ENCODE peak calls at places on chromosomes 1 and 21, in eight cellular contexts. One of them, this sample, is unnamed.
A peak's percentile ranks its signal among the peaks of the same experiment; 100 is the strongest.

GRCh38 chr1:177983824-177984528 is 14.1 kb upstream of the SEC16B start:
- DNase-seq in uterus: peak; percentile 70
- DNase-seq in effector memory CD8-positive, alpha-beta T cell: no peak
- DNase-seq in stimulated activated CD4-positive, alpha-beta T cell treated with anti-CD3 and anti-CD28 coated beads, Interleukin-15, amount 100 ng/mL, for 1 hour: no peak
- DNase-seq in cardiac fibroblast: peak; percentile 95
- DNase-seq in stomach: no peak
- DNase-seq in IMR-90: peak; percentile 98
- DNase-seq in NCI-H1436: peak; percentile 7
- DNase-seq in this sample: no peak

GRCh38 chr1:185062710-185063370 is 17.5 kb downstream of the RNF2 start:
- DNase-seq in effector memory CD8-positive, alpha-beta T cell: no peak
- DNase-seq in stimulated activated CD4-positive, alpha-beta T cell treated with anti-CD3 and anti-CD28 coated beads, Interleukin-15, amount 100 ng/mL, for 1 hour: no peak
- DNase-seq in stomach: no peak
- DNase-seq in cardiac fibroblast: no peak
- DNase-seq in NCI-H1436: no peak
- DNase-seq in IMR-90: peak; percentile 68
- DNase-seq in uterus: no peak
- DNase-seq in this sample: no peak

GRCh38 chr1:232174306-232174705 is 455.6 kb downstream of the SIPA1L2 start:
- DNase-seq in stomach: no peak
- DNase-seq in cardiac fibroblast: no peak
- DNase-seq in NCI-H1436: no peak
- DNase-seq in effector memory CD8-positive, alpha-beta T cell: no peak
- DNase-seq in IMR-90: no peak
- DNase-seq in stimulated activated CD4-positive, alpha-beta T cell treated with anti-CD3 and anti-CD28 coated beads, Interleukin-15, amount 100 ng/mL, for 1 hour: no peak
- DNase-seq in uterus: no peak
- DNase-seq in this sample: peak; percentile 59

GRCh38 chr1:1347663-1348419 is 1.4 kb downstream of the DVL1 start:
- DNase-seq in stomach: peak; percentile 77
- DNase-seq in uterus: no peak
- DNase-seq in effector memory CD8-positive, alpha-beta T cell: no peak
- DNase-seq in cardiac fibroblast: no peak
- DNase-seq in NCI-H1436: no peak
- DNase-seq in stimulated activated CD4-positive, alpha-beta T cell treated with anti-CD3 and anti-CD28 coated beads, Interleukin-15, amount 100 ng/mL, for 1 hour: no peak
- DNase-seq in IMR-90: peak; percentile 25
- DNase-seq in this sample: no peak

GRCh38 chr1:10701145-10701544 is 95.3 kb downstream of the CASZ1 start:
- DNase-seq in IMR-90: no peak
- DNase-seq in NCI-H1436: peak; percentile 47
- DNase-seq in uterus: no peak
- DNase-seq in cardiac fibroblast: no peak
- DNase-seq in stomach: no peak
- DNase-seq in stimulated activated CD4-positive, alpha-beta T cell treated with anti-CD3 and anti-CD28 coated beads, Interleukin-15, amount 100 ng/mL, for 1 hour: no peak
- DNase-seq in effector memory CD8-positive, alpha-beta T cell: no peak
- DNase-seq in this sample: no peak

GRCh38 chr1:12609469-12610003 is 8.5 kb downstream of the DHRS3 start:
- DNase-seq in IMR-90: no peak
- DNase-seq in stimulated activated CD4-positive, alpha-beta T cell treated with anti-CD3 and anti-CD28 coated beads, Interleukin-15, amount 100 ng/mL, for 1 hour: no peak
- DNase-seq in NCI-H1436: no peak
- DNase-seq in effector memory CD8-positive, alpha-beta T cell: no peak
- DNase-seq in uterus: no peak
- DNase-seq in stomach: no peak
- DNase-seq in cardiac fibroblast: no peak
- DNase-seq in this sample: no peak

GRCh38 chr21:42754270-42754933 is 101.0 kb downstream of the PDE9A start:
- DNase-seq in cardiac fibroblast: no peak
- DNase-seq in effector memory CD8-positive, alpha-beta T cell: no peak
- DNase-seq in IMR-90: no peak
- DNase-seq in stomach: no peak
- DNase-seq in uterus: no peak
- DNase-seq in stimulated activated CD4-positive, alpha-beta T cell treated with anti-CD3 and anti-CD28 coated beads, Interleukin-15, amount 100 ng/mL, for 1 hour: no peak
- DNase-seq in NCI-H1436: no peak
- DNase-seq in this sample: no peak

GRCh38 chr1:89472886-89473285 is 51.7 kb upstream of the LRRC8B start:
- DNase-seq in NCI-H1436: no peak
- DNase-seq in effector memory CD8-positive, alpha-beta T cell: no peak
- DNase-seq in uterus: no peak
- DNase-seq in stimulated activated CD4-positive, alpha-beta T cell treated with anti-CD3 and anti-CD28 coated beads, Interleukin-15, amount 100 ng/mL, for 1 hour: no peak
- DNase-seq in stomach: no peak
- DNase-seq in cardiac fibroblast: no peak
- DNase-seq in IMR-90: no peak
- DNase-seq in this sample: no peak

GRCh38 chr1:214514032-214514818 is 37.2 kb downstream of the PTPN14 start:
- DNase-seq in NCI-H1436: no peak
- DNase-seq in IMR-90: peak; percentile 80
- DNase-seq in cardiac fibroblast: peak; percentile 45
- DNase-seq in uterus: no peak
- DNase-seq in stomach: no peak
- DNase-seq in effector memory CD8-positive, alpha-beta T cell: no peak
- DNase-seq in stimulated activated CD4-positive, alpha-beta T cell treated with anti-CD3 and anti-CD28 coated beads, Interleukin-15, amount 100 ng/mL, for 1 hour: no peak
- DNase-seq in this sample: no peak

GRCh38 chr1:2639203-2639602 is 6.4 kb upstream of the MMEL1 start:
- DNase-seq in IMR-90: no peak
- DNase-seq in uterus: no peak
- DNase-seq in cardiac fibroblast: no peak
- DNase-seq in stimulated activated CD4-positive, alpha-beta T cell treated with anti-CD3 and anti-CD28 coated beads, Interleukin-15, amount 100 ng/mL, for 1 hour: no peak
- DNase-seq in stomach: peak; percentile 20
- DNase-seq in effector memory CD8-positive, alpha-beta T cell: no peak
- DNase-seq in NCI-H1436: no peak
- DNase-seq in this sample: no peak

GRCh38 chr1:185741551-185741950 is 7.4 kb downstream of the HMCN1 start:
- DNase-seq in effector memory CD8-positive, alpha-beta T cell: no peak
- DNase-seq in uterus: no peak
- DNase-seq in stomach: no peak
- DNase-seq in stimulated activated CD4-positive, alpha-beta T cell treated with anti-CD3 and anti-CD28 coated beads, Interleukin-15, amount 100 ng/mL, for 1 hour: no peak
- DNase-seq in IMR-90: peak; percentile 28
- DNase-seq in NCI-H1436: no peak
- DNase-seq in cardiac fibroblast: peak; percentile 49
- DNase-seq in this sample: no peak

GRCh38 chr1:160539896-160540858 is 17.1 kb upstream of the SLAMF6 start:
- DNase-seq in cardiac fibroblast: peak; percentile 4
- DNase-seq in uterus: no peak
- DNase-seq in stimulated activated CD4-positive, alpha-beta T cell treated with anti-CD3 and anti-CD28 coated beads, Interleukin-15, amount 100 ng/mL, for 1 hour: peak; percentile 18
- DNase-seq in IMR-90: no peak
- DNase-seq in effector memory CD8-positive, alpha-beta T cell: peak; percentile 50
- DNase-seq in NCI-H1436: no peak
- DNase-seq in stomach: peak; percentile 63
- DNase-seq in this sample: no peak

GRCh38 chr21:31813873-31814272 is 58.9 kb upstream of the HUNK start:
- DNase-seq in uterus: no peak
- DNase-seq in IMR-90: no peak
- DNase-seq in cardiac fibroblast: no peak
- DNase-seq in effector memory CD8-positive, alpha-beta T cell: no peak
- DNase-seq in stomach: no peak
- DNase-seq in stimulated activated CD4-positive, alpha-beta T cell treated with anti-CD3 and anti-CD28 coated beads, Interleukin-15, amount 100 ng/mL, for 1 hour: no peak
- DNase-seq in NCI-H1436: no peak
- DNase-seq in this sample: no peak

GRCh38 chr1:39406533-39407478 is 84.6 kb upstream of the BMP8A start:
- DNase-seq in stomach: no peak
- DNase-seq in uterus: no peak
- DNase-seq in IMR-90: peak; percentile 70
- DNase-seq in effector memory CD8-positive, alpha-beta T cell: no peak
- DNase-seq in cardiac fibroblast: peak; percentile 83
- DNase-seq in NCI-H1436: no peak
- DNase-seq in stimulated activated CD4-positive, alpha-beta T cell treated with anti-CD3 and anti-CD28 coated beads, Interleukin-15, amount 100 ng/mL, for 1 hour: no peak
- DNase-seq in this sample: no peak

GRCh38 chr1:118290046-118290445 is 105.0 kb upstream of the SPAG17 start:
- DNase-seq in effector memory CD8-positive, alpha-beta T cell: no peak
- DNase-seq in stimulated activated CD4-positive, alpha-beta T cell treated with anti-CD3 and anti-CD28 coated beads, Interleukin-15, amount 100 ng/mL, for 1 hour: no peak
- DNase-seq in NCI-H1436: no peak
- DNase-seq in stomach: no peak
- DNase-seq in IMR-90: no peak
- DNase-seq in uterus: no peak
- DNase-seq in cardiac fibroblast: no peak
- DNase-seq in this sample: no peak

GRCh38 chr1:23692308-23692871 is 784 bp downstream of the RPL11 start:
- DNase-seq in uterus: no peak
- DNase-seq in NCI-H1436: no peak
- DNase-seq in stomach: no peak
- DNase-seq in IMR-90: no peak
- DNase-seq in stimulated activated CD4-positive, alpha-beta T cell treated with anti-CD3 and anti-CD28 coated beads, Interleukin-15, amount 100 ng/mL, for 1 hour: no peak
- DNase-seq in effector memory CD8-positive, alpha-beta T cell: peak; percentile 22
- DNase-seq in cardiac fibroblast: no peak
- DNase-seq in this sample: no peak

GRCh38 chr1:185281245-185281644 is 35.8 kb downstream of the IVNS1ABP start:
- DNase-seq in effector memory CD8-positive, alpha-beta T cell: peak; percentile 20
- DNase-seq in stomach: no peak
- DNase-seq in stimulated activated CD4-positive, alpha-beta T cell treated with anti-CD3 and anti-CD28 coated beads, Interleukin-15, amount 100 ng/mL, for 1 hour: no peak
- DNase-seq in IMR-90: peak; percentile 24
- DNase-seq in uterus: no peak
- DNase-seq in cardiac fibroblast: no peak
- DNase-seq in NCI-H1436: no peak
- DNase-seq in this sample: no peak

This sample was measured in NCI-H526 treated with DMSO at 0.1 percent for 48 hours.